ENCODE peak calls at places on chromosome 20, in four cellular contexts. One of them, this sample, is unnamed.

GRCh38 chr20:18024606-18025127 is 33.0 kb downstream of the OVOL2 start:
- DNase-seq in T-helper 17 cell: no peak
- DNase-seq in cardiac muscle cell: no peak
- DNase-seq in nephron progenitor cell: no peak
- DNase-seq in this sample: no peak

GRCh38 chr20:38145094-38146075 is 19.7 kb downstream of the TGM2 start:
- DNase-seq in nephron progenitor cell: no peak
- DNase-seq in cardiac muscle cell: no peak
- DNase-seq in T-helper 17 cell: no peak
- DNase-seq in this sample: no peak

GRCh38 chr20:48669946-48670630 is 157.7 kb downstream of the PREX1 start:
- DNase-seq in cardiac muscle cell: no peak
- DNase-seq in T-helper 17 cell: no peak
- DNase-seq in nephron progenitor cell: no peak
- DNase-seq in this sample: no peak

GRCh38 chr20:59726196-59726595 is 121.9 kb downstream of the PHACTR3 start:
- DNase-seq in nephron progenitor cell: no peak
- DNase-seq in T-helper 17 cell: no peak
- DNase-seq in cardiac muscle cell: no peak
- DNase-seq in this sample: no peak

GRCh38 chr20:49833483-49833882 is 20.9 kb downstream of the SLC9A8 start:
- DNase-seq in cardiac muscle cell: no peak
- DNase-seq in T-helper 17 cell: no peak
- DNase-seq in nephron progenitor cell: no peak
- DNase-seq in this sample: no peak

GRCh38 chr20:50746138-50746940 is 15.0 kb downstream of the PARD6B start:
- DNase-seq in cardiac muscle cell: peak
- DNase-seq in T-helper 17 cell: no peak
- DNase-seq in nephron progenitor cell: no peak
- DNase-seq in this sample: no peak

GRCh38 chr20:55685425-55685824 is 319.9 kb downstream of the CBLN4 start:
- DNase-seq in T-helper 17 cell: no peak
- DNase-seq in nephron progenitor cell: no peak
- DNase-seq in cardiac muscle cell: no peak
- DNase-seq in this sample: no peak

GRCh38 chr20:39190666-39191570 is 228.8 kb downstream of the DHX35 start:
- DNase-seq in cardiac muscle cell: no peak
- DNase-seq in nephron progenitor cell: no peak
- DNase-seq in T-helper 17 cell: no peak
- DNase-seq in this sample: no peak

GRCh38 chr20:53408728-53409157 is 184.9 kb downstream of the ZNF217 start:
- DNase-seq in cardiac muscle cell: peak
- DNase-seq in nephron progenitor cell: no peak
- DNase-seq in T-helper 17 cell: no peak
- DNase-seq in this sample: no peak

GRCh38 chr20:56411759-56412472 is at the start of gene CASS4:
- DNase-seq in nephron progenitor cell: no peak
- DNase-seq in cardiac muscle cell: peak
- DNase-seq in T-helper 17 cell: no peak
- DNase-seq in this sample: no peak